ENCODE peak calls at places on chromosomes 6 and 20, in four cellular contexts. One of them, this sample, is unnamed.

GRCh38 chr6:145745861-145746260 is 10.5 kb upstream of the EPM2A start:
- DNase-seq in tibial artery: no peak
- DNase-seq in left colon: no peak
- DNase-seq in activated CD8-positive, alpha-beta memory T cell treated with anti-CD3 and anti-CD28 coated beads for 48 hours: no peak
- DNase-seq in this sample: no peak

GRCh38 chr20:2022163-2022562 is 28.3 kb upstream of the PDYN start:
- DNase-seq in tibial artery: no peak
- DNase-seq in left colon: no peak
- DNase-seq in activated CD8-positive, alpha-beta memory T cell treated with anti-CD3 and anti-CD28 coated beads for 48 hours: no peak
- DNase-seq in this sample: no peak

GRCh38 chr20:32651537-32651936 is 22.2 kb downstream of the C20orf203 start:
- DNase-seq in tibial artery: no peak
- DNase-seq in left colon: no peak
- DNase-seq in activated CD8-positive, alpha-beta memory T cell treated with anti-CD3 and anti-CD28 coated beads for 48 hours: no peak
- DNase-seq in this sample: no peak

GRCh38 chr6:28124350-28124970 is at the start of gene ZSCAN16:
- DNase-seq in tibial artery: peak; percentile 80
- DNase-seq in left colon: peak; percentile 85
- DNase-seq in activated CD8-positive, alpha-beta memory T cell treated with anti-CD3 and anti-CD28 coated beads for 48 hours: peak; percentile 46
- DNase-seq in this sample: peak; percentile 72

GRCh38 chr6:164807125-164807524 is 502.3 kb downstream of the C6orf118 start:
- DNase-seq in tibial artery: no peak
- DNase-seq in left colon: no peak
- DNase-seq in activated CD8-positive, alpha-beta memory T cell treated with anti-CD3 and anti-CD28 coated beads for 48 hours: no peak
- DNase-seq in this sample: no peak

GRCh38 chr6:106098383-106099234 is 12.5 kb downstream of the PRDM1 start:
- DNase-seq in tibial artery: no peak
- DNase-seq in left colon: peak; percentile 82
- DNase-seq in activated CD8-positive, alpha-beta memory T cell treated with anti-CD3 and anti-CD28 coated beads for 48 hours: no peak
- DNase-seq in this sample: no peak

GRCh38 chr20:49951160-49951559 is 15.0 kb downstream of the RNF114 start:
- DNase-seq in tibial artery: no peak
- DNase-seq in left colon: no peak
- DNase-seq in activated CD8-positive, alpha-beta memory T cell treated with anti-CD3 and anti-CD28 coated beads for 48 hours: no peak
- DNase-seq in this sample: no peak

GRCh38 chr20:50475879-50476292 is 34.3 kb upstream of the PTPN1 start:
- DNase-seq in tibial artery: no peak
- DNase-seq in left colon: peak; percentile 66
- DNase-seq in activated CD8-positive, alpha-beta memory T cell treated with anti-CD3 and anti-CD28 coated beads for 48 hours: no peak
- DNase-seq in this sample: no peak

GRCh38 chr20:59813126-59813947 is 120.1 kb downstream of the SYCP2 start:
- DNase-seq in tibial artery: no peak
- DNase-seq in left colon: no peak
- DNase-seq in activated CD8-positive, alpha-beta memory T cell treated with anti-CD3 and anti-CD28 coated beads for 48 hours: no peak
- DNase-seq in this sample: no peak

GRCh38 chr6:71040043-71040442 is 83.2 kb upstream of the B3GAT2 start:
- DNase-seq in tibial artery: no peak
- DNase-seq in left colon: no peak
- DNase-seq in activated CD8-positive, alpha-beta memory T cell treated with anti-CD3 and anti-CD28 coated beads for 48 hours: no peak
- DNase-seq in this sample: no peak

GRCh38 chr6:136526196-136526930 is 23.9 kb downstream of the MAP7 start:
- DNase-seq in tibial artery: peak; percentile 46
- DNase-seq in left colon: no peak
- DNase-seq in activated CD8-positive, alpha-beta memory T cell treated with anti-CD3 and anti-CD28 coated beads for 48 hours: peak; percentile 3
- DNase-seq in this sample: peak; percentile 68

GRCh38 chr6:168851460-168852103 is 402.1 kb downstream of the THBS2 start:
- DNase-seq in tibial artery: no peak
- DNase-seq in left colon: no peak
- DNase-seq in activated CD8-positive, alpha-beta memory T cell treated with anti-CD3 and anti-CD28 coated beads for 48 hours: no peak
- DNase-seq in this sample: no peak

GRCh38 chr6:4459032-4459431 is 317.2 kb upstream of the CDYL start:
- DNase-seq in tibial artery: no peak
- DNase-seq in left colon: no peak
- DNase-seq in activated CD8-positive, alpha-beta memory T cell treated with anti-CD3 and anti-CD28 coated beads for 48 hours: no peak
- DNase-seq in this sample: peak; percentile 62